ENCODE peak calls at places on chromosomes 2 and 18, in five cellular contexts. D is OCI-LY7, I is Caco-2, J is MM.1S, T is foreskin fibroblast. L is an unnamed sample.
A peak's percentile ranks its signal among the peaks of the same experiment; 100 is the strongest.

GRCh38 chr2:237485304-237485703 is 1.7 kb upstream of the MLPH start:
- DNase-seq in J (no peak), D (no peak), I (no peak), T (no peak), L (no peak)

GRCh38 chr2:10493075-10493635 is 45.0 kb upstream of the ODC1 start:
- DNase-seq in J (no peak), D (no peak), T (no peak), I (no peak), L (no peak)

GRCh38 chr2:219402665-219403515 is 15.2 kb upstream of the DNPEP start:
- DNase-seq in I (peak; percentile 80), T (peak; percentile 90), D (peak; percentile 79), J (peak; percentile 66), L (peak; percentile 72)

GRCh38 chr2:59425292-59425691 is 1128.2 kb downstream of the BCL11A start:
- DNase-seq in T (no peak), J (no peak), D (no peak), I (no peak), L (no peak)

GRCh38 chr2:47373747-47374146 is 29.2 kb upstream of the MSH2 start:
- DNase-seq in T (no peak), I (peak; percentile 74), D (peak; percentile 27), J (no peak), L (no peak)

GRCh38 chr2:209534228-209534627 is 110.4 kb downstream of the MAP2 start:
- DNase-seq in J (no peak), I (no peak), T (no peak), D (no peak), L (no peak)

GRCh38 chr18:22398464-22398863 is 19.3 kb downstream of the CTAGE1 start:
- DNase-seq in D (no peak), J (no peak), T (no peak), I (no peak), L (no peak)

GRCh38 chr2:136146564-136146963 is 28.6 kb upstream of the CXCR4 start:
- DNase-seq in D (no peak), T (no peak), I (no peak), J (no peak), L (no peak)

GRCh38 chr2:62184499-62185045 is 11.3 kb upstream of the B3GNT2 start:
- DNase-seq in I (no peak), T (no peak), D (no peak), J (no peak), L (no peak)

GRCh38 chr18:35322486-35323258 is 21.5 kb downstream of the ZNF24 start:
- DNase-seq in D (no peak), J (no peak), T (peak; percentile 21), I (no peak), L (no peak)

GRCh38 chr2:159982842-159983785 is 79.3 kb downstream of the PLA2R1 start:
- DNase-seq in J (no peak), I (no peak), T (peak; percentile 33), D (no peak), L (no peak)

GRCh38 chr18:67385455-67385854 is 131.1 kb downstream of the DSEL start:
- DNase-seq in D (no peak), J (no peak), T (peak; percentile 25), I (no peak), L (no peak)

GRCh38 chr2:23703037-23703582 is 223.8 kb downstream of the ATAD2B start:
- DNase-seq in J (no peak), D (no peak), I (no peak), T (no peak), L (no peak)

GRCh38 chr2:101803128-101803527 is 105.6 kb downstream of the MAP4K4 start:
- DNase-seq in D (no peak), I (no peak), T (peak; percentile 64), J (no peak), L (no peak)

GRCh38 chr18:63342206-63342605 is 22.6 kb upstream of the BCL2 start:
- DNase-seq in J (no peak), T (peak; percentile 46), I (peak; percentile 38), D (peak; percentile 50), L (no peak)

GRCh38 chr2:58057890-58058590 is 11.4 kb downstream of the VRK2 start:
- DNase-seq in D (no peak), J (no peak), I (no peak), T (no peak), L (no peak)

GRCh38 chr2:239913632-239914417 is 111.3 kb downstream of the NDUFA10 start:
- DNase-seq in I (no peak), J (no peak), D (no peak), T (no peak), L (no peak)

GRCh38 chr2:143210446-143210819 is 81.2 kb downstream of the ARHGAP15 start:
- DNase-seq in D (no peak), T (no peak), I (no peak), J (no peak), L (no peak)

GRCh38 chr2:53913721-53914120 is 54.0 kb upstream of the GPR75 start:
- DNase-seq in T (peak; percentile 48), J (no peak), I (no peak), D (peak; percentile 4), L (peak; percentile 7)

GRCh38 chr2:54524236-54524991 is 68.3 kb downstream of the SPTBN1 start:
- DNase-seq in I (no peak), D (no peak), T (peak; percentile 35), J (peak; percentile 70), L (no peak)

GRCh38 chr18:75214766-75215515 is 4.3 kb downstream of the TSHZ1 start:
- DNase-seq in J (no peak), I (no peak), T (no peak), D (no peak), L (no peak)

GRCh38 chr2:126899786-126900185 is 1.1 kb downstream of the TEX51 start:
- DNase-seq in T (no peak), D (no peak), I (peak; percentile 14), J (no peak), L (no peak)

GRCh38 chr2:45169339-45170190 is 160.3 kb upstream of the SIX2 start:
- DNase-seq in I (no peak), T (peak; percentile 51), J (peak; percentile 35), D (no peak), L (no peak)

GRCh38 chr18:59276047-59276446 is 2.8 kb upstream of the RAX start:
- DNase-seq in J (no peak), D (no peak), I (no peak), T (no peak), L (no peak)

GRCh38 chr18:79336556-79337142 is 59.1 kb upstream of the NFATC1 start:
- DNase-seq in J (no peak), I (no peak), T (no peak), D (no peak), L (no peak)

GRCh38 chr2:132901661-132902060 is 231.7 kb upstream of the LYPD1 start:
- DNase-seq in D (no peak), T (no peak), J (no peak), I (no peak), L (no peak)

GRCh38 chr2:20227894-20228505 is 3.1 kb upstream of the SDC1 start:
- DNase-seq in I (peak; percentile 15), D (no peak), T (no peak), J (no peak), L (no peak)

GRCh38 chr2:27143285-27143684 is 4.1 kb upstream of the PRR30 start:
- DNase-seq in J (no peak), I (peak; percentile 17), T (no peak), D (no peak), L (no peak)

GRCh38 chr18:59514193-59514592 is 155.1 kb upstream of the LMAN1 start:
- DNase-seq in I (no peak), J (no peak), T (peak; percentile 85), D (no peak), L (no peak)

GRCh38 chr2:71787476-71788185 is 334.3 kb downstream of the DYSF start:
- DNase-seq in I (no peak), T (peak; percentile 64), J (no peak), D (no peak), L (no peak)

DNA sequence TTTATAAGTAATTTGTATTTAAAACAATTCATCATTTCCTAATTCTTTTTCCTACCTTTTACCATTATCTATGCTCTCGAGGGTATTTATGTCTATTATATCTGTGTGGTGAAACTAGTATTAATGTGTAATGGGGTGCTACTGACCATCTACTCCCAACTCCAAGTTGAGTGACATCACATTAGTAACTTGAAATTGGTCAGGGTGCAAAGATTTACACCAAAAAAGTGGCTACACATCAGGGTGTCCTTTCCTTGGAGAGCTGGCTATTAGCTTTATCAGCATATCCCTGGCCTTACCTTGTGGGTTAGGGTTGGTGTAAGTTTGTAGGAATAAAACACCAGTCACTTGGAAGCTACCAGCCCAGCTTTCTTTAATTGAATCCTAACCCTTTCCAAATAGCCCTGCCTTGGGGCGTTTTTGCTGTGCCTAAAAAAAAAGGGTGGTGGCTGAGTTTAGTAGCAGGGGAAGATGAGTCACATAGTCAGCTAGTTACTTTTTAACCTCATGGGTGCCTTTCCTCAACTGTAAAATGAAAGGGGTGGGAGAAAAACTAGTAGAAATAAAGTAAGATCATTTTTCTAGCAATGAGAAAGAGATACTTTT is 14.0 kb downstream of the ANXA4 start:
- DNase-seq in I (peak; percentile 56), D (no peak), J (no peak), T (peak; percentile 93), L (no peak)
- H3K4me3 ChIP-seq in I (no peak overlapping the region), D (no peak overlapping the region), J (no peak overlapping the region), T (no peak overlapping the region), L (no peak overlapping the region)

GRCh38 chr2:60989256-60989655 is 28.3 kb upstream of the PEX13 start:
- DNase-seq in T (peak; percentile 9), I (no peak), J (no peak), D (no peak), L (no peak)

GRCh38 chr2:60987041-60987440 is 30.5 kb upstream of the PEX13 start:
- DNase-seq in T (no peak), I (no peak), D (peak; percentile 49), J (no peak), L (no peak)

GRCh38 chr2:60995376-60995775 is 22.1 kb upstream of the PEX13 start:
- DNase-seq in T (no peak), D (no peak), J (no peak), I (no peak), L (no peak)

GRCh38 chr2:60992985-60993392 is 24.5 kb upstream of the PEX13 start:
- DNase-seq in J (peak; percentile 94), D (peak; percentile 54), T (no peak), I (no peak), L (no peak)

GRCh38 chr2:60991644-60992043 is 25.9 kb upstream of the PEX13 start:
- DNase-seq in D (no peak), T (no peak), I (no peak), J (no peak), L (no peak)
- H3K4me3 ChIP-seq in D (no peak overlapping the region), T (no peak overlapping the region), I (no peak overlapping the region), J (no peak overlapping the region), L (no peak overlapping the region)

DNA sequence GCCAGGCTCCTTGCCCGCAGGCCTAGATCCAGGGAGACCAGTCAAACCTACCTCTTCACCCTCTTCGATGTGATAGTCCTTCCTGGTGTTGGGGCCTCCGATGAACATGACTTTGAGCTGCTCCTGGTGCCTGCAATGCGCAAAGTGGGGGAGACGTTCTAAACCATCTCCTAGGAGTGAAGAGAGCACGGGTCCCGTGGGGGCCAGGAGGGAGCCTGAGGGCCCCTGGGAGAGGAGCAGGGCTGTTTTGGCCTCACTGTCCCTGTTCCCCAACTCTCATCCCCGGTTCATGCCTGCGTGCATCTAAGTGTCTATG is 3.9 kb downstream of the HAAO start:
- DNase-seq in T (no peak), I (no peak), D (no peak), J (no peak), L (no peak)
- H3K4me3 ChIP-seq in T (no peak overlapping the region), I (no peak overlapping the region), D (no peak overlapping the region), J (no peak overlapping the region), L (no peak overlapping the region)

DNA sequence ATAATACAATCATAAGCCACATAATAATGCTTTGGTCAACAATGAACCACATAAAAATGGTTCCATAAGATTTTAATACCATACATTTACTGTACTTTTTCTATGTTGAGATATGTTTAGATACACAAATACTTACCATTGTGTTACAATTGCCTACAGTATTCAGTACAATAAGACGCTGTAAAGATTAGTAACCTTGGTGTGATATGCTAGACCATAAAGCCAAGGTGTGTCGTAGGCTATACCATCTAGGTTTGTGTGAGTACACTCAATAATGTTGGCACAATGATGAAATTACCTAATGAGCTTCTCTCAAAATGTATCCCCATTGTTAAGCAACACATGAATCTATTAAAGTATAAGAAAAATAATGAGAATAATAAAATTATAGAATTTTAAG is 662.3 kb downstream of the SATB2 start:
- DNase-seq in D (no peak), I (no peak), J (no peak), T (no peak), L (no peak)
- H3K4me3 ChIP-seq in D (no peak overlapping the region), I (no peak overlapping the region), J (no peak overlapping the region), T (no peak overlapping the region), L (no peak overlapping the region)

L was measured in Jurkat, Clone E6-1.